ENCODE peak calls at places on chromosomes 4 and X, in nine cellular contexts. V, Y, G, C, U, S, B, Z and Q are unnamed samples.

GRCh38 chr4:100366213-100366612 is 151.6 kb downstream of the EMCN start:
- DNase-seq in Y (peak; percentile 5), S (no peak), Z (no peak), B (no peak), V (no peak), U (no peak), C (no peak), G (no peak), Q (no peak)

GRCh38 chr4:87848622-87849351 is 16.0 kb downstream of the MEPE start:
- DNase-seq in G (peak; percentile 29), B (no peak), C (peak; percentile 51), U (no peak), S (no peak), Y (no peak), Z (peak; percentile 47), V (no peak), Q (no peak)

GRCh38 chrX:118455013-118455412 is 40.6 kb upstream of the DOCK11 start:
- DNase-seq in B (no peak), V (no peak), Z (no peak), Y (no peak), S (no peak), U (no peak), G (no peak), C (no peak), Q (no peak)

GRCh38 chr4:168848112-168848511 is 161.9 kb downstream of the CBR4 start:
- DNase-seq in S (no peak), V (no peak), G (no peak), Y (no peak), C (no peak), B (no peak), Z (peak; percentile 3), U (no peak), Q (no peak)

GRCh38 chrX:17542123-17542522 is 167.1 kb downstream of the NHS start:
- DNase-seq in Z (no peak), B (no peak), V (no peak), G (no peak), U (no peak), S (no peak), Y (no peak), C (peak; percentile 52), Q (no peak)

GRCh38 chrX:40877869-40878268 is 142.5 kb upstream of the MED14 start:
- DNase-seq in C (no peak), U (no peak), S (no peak), V (no peak), Z (peak; percentile 8), G (no peak), Y (no peak), B (no peak), Q (no peak)

GRCh38 chrX:9745417-9746115 is 20.1 kb downstream of the GPR143 start:
- DNase-seq in B (no peak), C (no peak), G (no peak), Z (no peak), U (no peak), V (peak; percentile 55), Y (no peak), S (no peak), Q (no peak)

GRCh38 chr4:57490520-57490919 is 380.3 kb upstream of the IGFBP7 start:
- DNase-seq in Y (no peak), C (no peak), Z (no peak), U (no peak), V (peak; percentile 65), G (no peak), S (no peak), B (no peak), Q (no peak)

GRCh38 chr4:153579410-153579809 is 104.7 kb upstream of the TLR2 start:
- DNase-seq in G (no peak), U (no peak), B (no peak), S (no peak), C (no peak), Z (no peak), V (no peak), Y (no peak), Q (no peak)

GRCh38 chrX:118823263-118824172 is at the start of gene ZCCHC12:
- DNase-seq in G (peak; percentile 35), Y (no peak), U (peak; percentile 56), B (no peak), S (no peak), C (peak; percentile 45), Z (peak; percentile 18), V (no peak), Q (no peak)

GRCh38 chr4:125750827-125751466 is 436.2 kb downstream of the FAT4 start:
- DNase-seq in Z (peak; percentile 23), U (peak; percentile 23), V (no peak), C (no peak), B (no peak), S (no peak), Y (no peak), G (no peak), Q (no peak)

GRCh38 chr4:2289311-2289954 is 27.5 kb upstream of the MXD4 start:
- DNase-seq in S (no peak), C (no peak), G (no peak), V (peak; percentile 49), Z (no peak), Y (no peak), U (no peak), B (no peak), Q (no peak)

GRCh38 chrX:149903889-149904748 is 23.1 kb downstream of the MAGEA8 start:
- DNase-seq in V (no peak), S (no peak), U (no peak), Y (peak; percentile 13), B (no peak), C (no peak), G (no peak), Z (peak; percentile 3), Q (no peak)

GRCh38 chr4:2586502-2586901 is 50.1 kb downstream of the FAM193A start:
- DNase-seq in B (no peak), C (no peak), V (no peak), S (no peak), U (no peak), Z (no peak), G (no peak), Y (no peak), Q (no peak)

GRCh38 chrX:49040376-49040955 is 2.7 kb downstream of the TFE3 start:
- DNase-seq in S (no peak), G (no peak), Z (no peak), U (no peak), Y (no peak), B (no peak), C (no peak), V (no peak), Q (no peak)

GRCh38 chr4:151852202-151852601 is 91.4 kb upstream of the GATB start:
- DNase-seq in G (no peak), B (no peak), Y (no peak), C (no peak), V (no peak), S (no peak), U (no peak), Z (no peak), Q (no peak)

GRCh38 chrX:154748712-154749339 is 2.1 kb downstream of the GAB3 start:
- DNase-seq in S (no peak), U (no peak), Z (peak; percentile 32), B (no peak), G (no peak), C (no peak), Y (no peak), V (no peak), Q (no peak)

GRCh38 chr4:185623444-185624247 is 88.3 kb upstream of the PDLIM3 start:
- DNase-seq in G (no peak), S (no peak), Y (no peak), U (no peak), V (no peak), C (no peak), B (no peak), Z (no peak), Q (no peak)

GRCh38 chrX:102651968-102652744 is 873 bp downstream of the GPRASP1 start:
- DNase-seq in S (no peak), B (no peak), Z (no peak), Y (no peak), C (no peak), V (no peak), G (peak; percentile 27), U (no peak), Q (no peak)
- TF ChIP-seq CTCF in S (peak; percentile 48), B (no peak), Z (no peak), Y (peak; percentile 26), C (no peak), V (peak; percentile 46), G (peak; percentile 44), U (peak; percentile 31), Q (peak; percentile 83)

GRCh38 chr4:187578103-187578502 is 417.5 kb upstream of the ZFP42 start:
- DNase-seq in Z (no peak), Y (no peak), U (no peak), B (no peak), S (no peak), C (no peak), G (no peak), V (no peak), Q (no peak)

DNA sequence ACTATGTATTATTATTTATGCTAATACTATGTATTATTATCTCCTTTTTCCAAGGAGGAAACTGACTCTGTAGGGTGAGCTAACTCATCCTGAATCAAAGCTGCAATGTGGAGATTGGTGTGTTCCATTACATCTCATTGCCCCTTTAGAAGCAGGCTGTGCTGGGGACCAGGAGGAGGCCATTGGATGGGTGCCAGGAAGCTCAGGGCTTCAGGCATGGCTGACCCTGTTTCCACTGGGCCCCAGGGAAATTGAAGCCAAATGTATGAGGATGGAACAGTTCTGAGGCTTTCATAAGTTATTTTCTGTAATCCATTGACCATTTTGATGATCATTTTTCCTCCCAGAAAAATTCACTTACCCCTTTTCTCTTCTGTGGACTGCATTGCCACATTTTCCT is 418.8 kb upstream of the ZFP42 start:
- DNase-seq in Z (no peak), G (no peak), B (no peak), C (no peak), U (no peak), S (no peak), Y (no peak), V (no peak), Q (no peak)
- H3K27me3 ChIP-seq in Z (no peaks in the 10 kb centered on the region), G (no peaks in the 10 kb centered on the region), B (no peaks in the 10 kb centered on the region), C (no peaks in the 10 kb centered on the region), U (no peaks in the 10 kb centered on the region), S (no peaks in the 10 kb centered on the region), Y (no peaks in the 10 kb centered on the region), V (no peaks in the 10 kb centered on the region), Q (no peaks in the 10 kb centered on the region)

DNA sequence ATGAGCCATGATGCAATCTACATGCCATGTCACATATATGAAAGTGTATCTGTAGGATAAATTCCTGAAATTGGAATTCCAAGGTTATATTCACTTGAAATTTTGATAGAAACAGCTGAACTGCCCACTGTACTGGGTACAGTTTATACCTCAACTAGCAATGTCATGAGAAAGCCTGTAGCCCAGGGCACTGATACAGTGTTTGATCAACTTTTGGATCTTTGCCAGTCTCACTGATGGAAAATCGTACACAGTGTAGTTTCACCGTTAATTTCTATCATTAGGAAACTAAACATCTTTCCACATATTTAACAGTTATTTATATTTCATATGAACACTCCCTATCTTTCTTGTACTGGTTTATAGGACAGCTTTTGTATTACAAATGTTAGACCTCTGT is 34.2 kb downstream of the TAPT1 start:
- DNase-seq in V (no peak), S (no peak), Z (no peak), B (no peak), G (no peak), U (no peak), Y (no peak), C (no peak), Q (no peak)
- TF ChIP-seq POLR2AphosphoS5 in V (no peak), S (no peak), Z (no peak), B (no peak), G (no peak), U (no peak), Y (no peak), C (no peak), Q (no peak)

DNA sequence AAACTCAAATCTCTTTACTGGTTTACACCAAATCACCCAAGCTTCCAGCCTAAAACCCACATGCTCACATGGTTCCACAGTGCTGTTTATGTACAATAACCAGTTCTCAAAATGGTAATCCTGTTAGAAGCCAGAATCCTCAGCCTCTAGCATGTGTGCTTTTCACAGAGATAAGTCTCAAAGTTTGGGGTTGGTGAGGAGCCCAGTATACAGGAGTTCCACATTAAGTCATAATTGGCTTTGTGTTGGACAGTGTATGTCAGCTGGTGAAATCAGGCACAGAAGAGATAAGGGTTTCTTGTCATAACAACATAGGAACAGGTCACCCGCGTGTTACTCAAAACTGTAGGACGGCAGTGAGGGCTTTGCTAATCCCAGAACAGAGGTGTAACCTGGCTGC is at the start of gene TRIML1:
- DNase-seq in Y (no peak), C (no peak), U (no peak), B (no peak), S (no peak), G (no peak), Z (no peak), V (no peak), Q (no peak)
- TF ChIP-seq CTCF in Y (no peak), C (no peak), U (no peak), B (no peak), S (no peak), G (no peak), Z (no peak), V (no peak), Q (no peak)